ENCODE peak calls at places on chromosomes 6 and 20, in four cellular contexts. One of them, this sample, is unnamed.

GRCh38 chr6:47098570-47098993 is 56.5 kb upstream of the ADGRF1 start:
- DNase-seq in cardiac muscle cell: peak; percentile 96
- DNase-seq in transverse colon: no peak
- DNase-seq in K562: no peak
- DNase-seq in this sample: no peak

GRCh38 chr20:34703573-34704176 is 469 bp upstream of the TP53INP2 start:
- DNase-seq in cardiac muscle cell: peak; percentile 36
- DNase-seq in transverse colon: peak; percentile 58
- DNase-seq in K562: peak; percentile 37
- DNase-seq in this sample: peak; percentile 52

GRCh38 chr6:30556964-30557682 is at the start of gene PRR3:
- DNase-seq in cardiac muscle cell: peak; percentile 84
- DNase-seq in transverse colon: peak; percentile 78
- DNase-seq in K562: peak; percentile 82
- DNase-seq in this sample: peak; percentile 88

GRCh38 chr6:56996401-56996800 is 41.5 kb downstream of the BEND6 start:
- DNase-seq in cardiac muscle cell: no peak
- DNase-seq in transverse colon: no peak
- DNase-seq in K562: no peak
- DNase-seq in this sample: no peak

GRCh38 chr6:132391391-132392291 is 9.6 kb downstream of the MOXD1 start:
- DNase-seq in cardiac muscle cell: peak; percentile 89
- DNase-seq in transverse colon: peak; percentile 20
- DNase-seq in K562: no peak
- DNase-seq in this sample: no peak

GRCh38 chr6:87723727-87724078 is 21.7 kb upstream of the AKIRIN2 start:
- DNase-seq in cardiac muscle cell: no peak
- DNase-seq in transverse colon: no peak
- DNase-seq in K562: no peak
- DNase-seq in this sample: no peak

GRCh38 chr6:107517274-107517673 is 27.4 kb downstream of the SOBP start:
- DNase-seq in cardiac muscle cell: no peak
- DNase-seq in transverse colon: no peak
- DNase-seq in K562: no peak
- DNase-seq in this sample: no peak

GRCh38 chr6:139981810-139982550 is 607.5 kb upstream of the CITED2 start:
- DNase-seq in cardiac muscle cell: peak; percentile 66
- DNase-seq in transverse colon: peak; percentile 20
- DNase-seq in K562: no peak
- DNase-seq in this sample: no peak

GRCh38 chr6:101666256-101666655 is 272.7 kb downstream of the GRIK2 start:
- DNase-seq in cardiac muscle cell: peak; percentile 23
- DNase-seq in transverse colon: no peak
- DNase-seq in K562: no peak
- DNase-seq in this sample: no peak

GRCh38 chr6:63269470-63269869 is 50.3 kb downstream of the LGSN start:
- DNase-seq in cardiac muscle cell: no peak
- DNase-seq in transverse colon: no peak
- DNase-seq in K562: no peak
- DNase-seq in this sample: no peak

GRCh38 chr6:16334671-16335070 is 96.3 kb downstream of the GMPR start:
- DNase-seq in cardiac muscle cell: peak; percentile 94
- DNase-seq in transverse colon: peak; percentile 57
- DNase-seq in K562: no peak
- DNase-seq in this sample: no peak

GRCh38 chr20:36177716-36178115 is 23.2 kb downstream of the EPB41L1 start:
- DNase-seq in cardiac muscle cell: no peak
- DNase-seq in transverse colon: no peak
- DNase-seq in K562: no peak
- DNase-seq in this sample: no peak

GRCh38 chr20:47350181-47350550 is 6.3 kb downstream of the ZMYND8 start:
- DNase-seq in cardiac muscle cell: no peak
- DNase-seq in transverse colon: no peak
- DNase-seq in K562: no peak
- DNase-seq in this sample: no peak

GRCh38 chr20:47347661-47348462 is 8.6 kb downstream of the ZMYND8 start:
- DNase-seq in cardiac muscle cell: no peak
- DNase-seq in transverse colon: no peak
- DNase-seq in K562: no peak
- DNase-seq in this sample: no peak

GRCh38 chr20:47349365-47350180 is 6.9 kb downstream of the ZMYND8 start:
- DNase-seq in cardiac muscle cell: no peak
- DNase-seq in transverse colon: no peak
- DNase-seq in K562: no peak
- DNase-seq in this sample: no peak

GRCh38 chr20:47350691-47351545 is 5.6 kb downstream of the ZMYND8 start:
- DNase-seq in cardiac muscle cell: no peak
- DNase-seq in transverse colon: no peak
- DNase-seq in K562: no peak
- DNase-seq in this sample: no peak

DNA sequence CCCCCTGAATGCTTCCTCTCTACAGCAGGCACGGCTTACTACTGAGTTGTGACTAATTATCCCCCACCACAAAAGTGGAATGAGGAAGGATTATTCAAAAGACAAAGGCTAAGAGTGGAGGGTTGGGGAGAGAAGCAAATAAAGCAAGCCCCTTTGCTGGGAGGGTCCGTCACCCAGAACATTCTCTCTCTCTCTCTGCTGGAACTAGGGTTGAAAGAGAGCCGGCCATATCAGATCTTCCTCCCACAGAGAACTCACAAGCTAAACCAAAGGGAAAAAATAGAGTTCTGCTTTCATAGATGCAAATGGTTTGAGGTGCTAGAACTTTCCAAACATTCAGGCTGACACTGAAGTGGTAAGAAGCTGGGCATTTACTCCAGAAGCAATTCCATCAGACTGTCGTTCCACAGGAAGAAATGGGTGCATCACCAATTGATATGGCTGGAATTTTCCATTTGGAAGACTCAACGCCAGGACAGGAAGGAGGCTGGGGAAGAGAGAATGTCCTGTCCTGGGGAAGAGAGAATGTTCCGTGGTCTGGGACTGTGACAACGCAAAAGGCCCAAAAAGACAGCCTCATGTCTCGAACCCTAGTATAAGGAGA is 7.9 kb downstream of the ZMYND8 start:
- DNase-seq in cardiac muscle cell: no peak
- DNase-seq in transverse colon: no peak
- DNase-seq in K562: no peak
- DNase-seq in this sample: no peak
- H3K4me3 ChIP-seq in cardiac muscle cell: no peak overlapping the region
- H3K4me3 ChIP-seq in transverse colon: no peak overlapping the region
- H3K4me3 ChIP-seq in K562: peak overlapping the region; percentile 65
- H3K4me3 ChIP-seq in this sample: no peak overlapping the region

GRCh38 chr20:47247972-47248371 is 108.5 kb downstream of the ZMYND8 start:
- DNase-seq in cardiac muscle cell: no peak
- DNase-seq in transverse colon: no peak
- DNase-seq in K562: no peak
- DNase-seq in this sample: no peak
- H3K27ac ChIP-seq in cardiac muscle cell: no peak overlapping the region
- H3K27ac ChIP-seq in transverse colon: no peak overlapping the region
- H3K27ac ChIP-seq in K562: no peak overlapping the region
- H3K27ac ChIP-seq in this sample: no peak overlapping the region

GRCh38 chr6:31597006-31597405 is 4.2 kb upstream of the NCR3 start:
- DNase-seq in cardiac muscle cell: peak; percentile 49
- DNase-seq in transverse colon: no peak
- DNase-seq in K562: peak; percentile 74
- DNase-seq in this sample: no peak
- TF ChIP-seq CTCF in cardiac muscle cell: peak; percentile 30
- TF ChIP-seq CTCF in transverse colon: peak; percentile 31
- TF ChIP-seq CTCF in K562: peak; percentile 68
- TF ChIP-seq CTCF in this sample: peak; percentile 44

DNA sequence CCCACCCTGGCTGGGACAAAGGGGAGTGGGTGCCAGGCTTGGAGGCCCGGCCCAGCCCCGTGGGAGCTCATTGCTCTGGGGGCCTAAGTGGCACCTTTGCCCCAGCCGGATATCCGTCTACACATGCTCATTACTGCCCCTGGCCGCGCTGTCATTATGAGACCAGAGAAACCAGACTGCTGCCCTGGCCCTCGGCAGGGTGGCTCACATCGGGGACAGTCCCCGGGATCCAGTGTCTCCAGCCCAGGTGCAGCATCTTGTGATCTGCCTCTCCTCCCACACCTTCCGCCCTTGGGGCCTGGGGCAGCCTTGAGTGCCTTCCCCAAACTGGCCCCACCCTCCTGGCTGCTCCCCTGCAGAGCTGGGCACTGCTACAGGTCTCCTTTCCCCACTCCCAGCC is 4.9 kb downstream of the SRMS start:
- DNase-seq in cardiac muscle cell: no peak
- DNase-seq in transverse colon: peak; percentile 29
- DNase-seq in K562: no peak
- DNase-seq in this sample: no peak
- H3K4me3 ChIP-seq in cardiac muscle cell: no peak overlapping the region
- H3K4me3 ChIP-seq in transverse colon: no peak overlapping the region
- H3K4me3 ChIP-seq in K562: no peak overlapping the region
- H3K4me3 ChIP-seq in this sample: no peak overlapping the region

DNA sequence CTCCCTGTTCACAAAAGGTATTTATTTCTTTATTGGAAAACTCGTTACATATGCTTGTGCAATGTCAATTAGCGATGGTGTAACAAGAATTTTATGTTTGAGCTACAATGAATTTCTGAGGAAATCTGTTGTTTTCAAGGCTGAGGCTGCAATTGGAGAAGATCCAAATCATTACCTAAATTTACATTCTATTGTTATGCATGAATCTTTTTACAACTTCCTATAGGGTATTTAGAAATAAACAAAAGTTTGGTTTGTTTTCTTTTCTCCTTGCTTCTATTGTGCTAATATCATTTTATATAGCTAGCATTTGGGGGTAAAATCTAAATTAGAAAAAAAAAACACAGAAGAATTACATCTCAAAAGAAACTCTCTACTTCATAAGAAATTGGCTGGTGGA is 34.7 kb upstream of the NKAIN2 start:
- DNase-seq in cardiac muscle cell: no peak
- DNase-seq in transverse colon: no peak
- DNase-seq in K562: no peak
- DNase-seq in this sample: no peak
- H3K27ac ChIP-seq in cardiac muscle cell: no peak overlapping the region
- H3K27ac ChIP-seq in transverse colon: no peak overlapping the region
- H3K27ac ChIP-seq in K562: no peak overlapping the region
- H3K27ac ChIP-seq in this sample: no peak overlapping the region

GRCh38 chr6:129309154-129309553 is 400.8 kb downstream of the ARHGAP18 start:
- DNase-seq in cardiac muscle cell: no peak
- DNase-seq in transverse colon: no peak
- DNase-seq in K562: no peak
- DNase-seq in this sample: no peak

GRCh38 chr6:129302671-129303070 is 407.3 kb downstream of the ARHGAP18 start:
- DNase-seq in cardiac muscle cell: no peak
- DNase-seq in transverse colon: no peak
- DNase-seq in K562: no peak
- DNase-seq in this sample: no peak

GRCh38 chr6:129312865-129313264 is 397.1 kb downstream of the ARHGAP18 start:
- DNase-seq in cardiac muscle cell: peak; percentile 40
- DNase-seq in transverse colon: no peak
- DNase-seq in K562: no peak
- DNase-seq in this sample: no peak

GRCh38 chr6:129306826-129307225 is 403.2 kb downstream of the ARHGAP18 start:
- DNase-seq in cardiac muscle cell: no peak
- DNase-seq in transverse colon: no peak
- DNase-seq in K562: no peak
- DNase-seq in this sample: no peak

DNA sequence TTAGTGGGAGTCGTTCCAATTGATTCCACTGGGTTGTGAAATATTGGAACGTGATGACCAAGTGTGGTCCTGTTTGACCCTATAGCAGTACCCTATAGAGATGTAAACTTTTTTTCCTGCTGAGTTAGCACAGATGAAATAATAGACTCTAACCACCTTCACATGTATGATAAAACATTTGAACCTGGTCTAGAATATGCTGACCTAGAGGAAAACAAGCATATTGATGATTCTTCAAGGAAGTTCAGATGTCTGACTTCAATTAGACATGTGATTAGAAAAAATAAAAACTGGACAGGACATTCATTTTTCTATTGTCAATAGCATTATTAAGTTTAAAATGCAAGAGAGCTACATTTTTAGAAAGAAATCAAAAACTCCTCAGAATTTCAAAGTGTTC is 402.1 kb downstream of the ARHGAP18 start:
- DNase-seq in cardiac muscle cell: no peak
- DNase-seq in transverse colon: no peak
- DNase-seq in K562: no peak
- DNase-seq in this sample: no peak
- TF ChIP-seq CTCF in cardiac muscle cell: no peak
- TF ChIP-seq CTCF in transverse colon: no peak
- TF ChIP-seq CTCF in K562: no peak
- TF ChIP-seq CTCF in this sample: no peak

GRCh38 chr6:44011350-44011925 is 115.8 kb downstream of the MRPL14 start:
- DNase-seq in cardiac muscle cell: no peak
- DNase-seq in transverse colon: no peak
- DNase-seq in K562: no peak
- DNase-seq in this sample: no peak

GRCh38 chr6:44012078-44012493 is 115.2 kb downstream of the MRPL14 start:
- DNase-seq in cardiac muscle cell: peak; percentile 93
- DNase-seq in transverse colon: no peak
- DNase-seq in K562: no peak
- DNase-seq in this sample: no peak

GRCh38 chr6:44008821-44009370 is 118.4 kb downstream of the MRPL14 start:
- DNase-seq in cardiac muscle cell: no peak
- DNase-seq in transverse colon: no peak
- DNase-seq in K562: no peak
- DNase-seq in this sample: no peak

GRCh38 chr6:44009425-44010321 is 117.6 kb downstream of the MRPL14 start:
- DNase-seq in cardiac muscle cell: no peak
- DNase-seq in transverse colon: no peak
- DNase-seq in K562: no peak
- DNase-seq in this sample: no peak

GRCh38 chr6:44010411-44011349 is 116.6 kb downstream of the MRPL14 start:
- DNase-seq in cardiac muscle cell: peak; percentile 85
- DNase-seq in transverse colon: no peak
- DNase-seq in K562: no peak
- DNase-seq in this sample: no peak
- H3K4me3 ChIP-seq in cardiac muscle cell: no peak overlapping the region
- H3K4me3 ChIP-seq in transverse colon: no peak overlapping the region
- H3K4me3 ChIP-seq in K562: no peak overlapping the region
- H3K4me3 ChIP-seq in this sample: no peak overlapping the region

DNA sequence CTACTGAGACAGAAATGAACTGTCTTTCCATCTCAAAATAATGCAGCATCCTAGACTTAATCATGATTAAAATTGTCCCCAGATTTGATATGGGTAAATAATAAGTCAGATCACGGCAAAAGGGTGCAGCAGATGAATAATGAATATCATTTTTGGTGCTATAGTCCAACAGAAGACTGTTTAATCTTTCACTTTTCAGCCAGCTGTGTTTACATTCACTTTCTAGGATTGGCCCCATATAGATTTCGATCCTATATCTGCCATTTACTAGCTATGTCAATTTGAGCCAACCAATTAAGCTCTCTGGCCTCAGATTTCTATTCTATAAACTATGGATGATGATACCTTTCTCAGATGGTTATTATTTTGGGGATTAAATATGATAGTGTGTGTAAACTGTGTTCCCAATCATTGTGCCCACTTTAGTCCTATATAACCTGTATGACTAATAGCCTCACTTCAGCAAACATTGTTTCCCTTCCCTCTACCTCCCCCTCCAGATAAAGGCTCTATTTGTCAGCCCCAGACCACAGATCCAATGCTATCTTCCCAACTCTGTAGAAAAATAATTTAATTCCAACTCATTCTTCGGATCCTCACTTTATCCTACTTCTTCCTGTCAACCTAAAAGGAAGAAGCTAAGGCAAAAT is 53.6 kb upstream of the NT5E start:
- DNase-seq in cardiac muscle cell: no peak
- DNase-seq in transverse colon: no peak
- DNase-seq in K562: no peak
- DNase-seq in this sample: no peak
- H3K27ac ChIP-seq in cardiac muscle cell: no peak overlapping the region
- H3K27ac ChIP-seq in transverse colon: no peak overlapping the region
- H3K27ac ChIP-seq in K562: no peak overlapping the region
- H3K27ac ChIP-seq in this sample: no peak overlapping the region

This sample was measured in lower lobe of right lung.